ENCODE peak calls at places on chromosomes 4 and X, in six cellular contexts. B is naive thymus-derived CD8-positive, alpha-beta T cell; M is activated CD4-positive, alpha-beta T cell treated with anti-CD3 and anti-CD28 coated beads, Interleukin-2, amount 50 U/mL, for 4 hours; Z is GDM1; D is CD8-positive, alpha-beta memory T cell; C is brain microvascular endothelial cell. V is an unnamed sample.

GRCh38 chr4:61994036-61994435 is 793.9 kb downstream of the ADGRL3 start:
- DNase-seq in Z (no peak), D (no peak), M (no peak), C (peak; percentile 63), B (no peak), V (no peak)

GRCh38 chr4:8295471-8295870 is 25.9 kb downstream of the HTRA3 start:
- DNase-seq in C (no peak), Z (no peak), B (no peak), D (no peak), M (no peak), V (no peak)

GRCh38 chrX:20378291-20378920 is 111.7 kb upstream of the RPS6KA3 start:
- DNase-seq in D (no peak), B (no peak), C (peak; percentile 12), M (no peak), Z (no peak), V (no peak)

GRCh38 chrX:86051741-86052140 is 4.4 kb upstream of the CHM start:
- DNase-seq in C (no peak), M (no peak), B (no peak), D (no peak), Z (no peak), V (no peak)

GRCh38 chr4:153084939-153085630 is 119.2 kb upstream of the TRIM2 start:
- DNase-seq in M (peak; percentile 90), Z (peak; percentile 59), C (peak; percentile 67), D (peak; percentile 59), B (peak; percentile 79), V (peak; percentile 80)

GRCh38 chr4:146943691-146944375 is 1.8 kb downstream of the TTC29 start:
- DNase-seq in M (no peak), D (no peak), C (peak; percentile 79), B (peak; percentile 6), Z (no peak), V (peak; percentile 53)

GRCh38 chrX:78476701-78477100 is 149.3 kb upstream of the CYSLTR1 start:
- DNase-seq in Z (no peak), C (no peak), D (no peak), B (no peak), M (no peak), V (no peak)

GRCh38 chrX:3415011-3415410 is 68.6 kb upstream of the MXRA5 start:
- DNase-seq in B (no peak), M (no peak), D (no peak), Z (no peak), C (no peak), V (no peak)

GRCh38 chrX:154748712-154749339 is 2.1 kb downstream of the GAB3 start:
- DNase-seq in B (peak; percentile 72), D (peak; percentile 63), Z (peak; percentile 73), M (peak; percentile 26), C (peak; percentile 47), V (peak; percentile 60)

GRCh38 chr4:55255171-55255570 is 90.9 kb upstream of the SRD5A3 start:
- DNase-seq in D (no peak), M (no peak), C (peak; percentile 86), Z (no peak), B (no peak), V (peak; percentile 80)

GRCh38 chrX:118523920-118524319 is 28.3 kb downstream of the DOCK11 start:
- DNase-seq in M (peak; percentile 14), C (no peak), Z (no peak), D (peak; percentile 58), B (peak; percentile 67), V (no peak)

GRCh38 chrX:121642415-121642814 is 595.0 kb downstream of the GLUD2 start:
- DNase-seq in M (no peak), B (no peak), C (no peak), Z (no peak), D (no peak), V (no peak)

GRCh38 chrX:97895751-97896150 is 1012.0 kb downstream of the RPA4 start:
- DNase-seq in B (no peak), M (no peak), D (no peak), Z (no peak), C (no peak), V (no peak)

GRCh38 chr4:89242864-89243740 is 64.5 kb downstream of the GPRIN3 start:
- DNase-seq in Z (no peak), M (no peak), D (peak; percentile 55), C (no peak), B (peak; percentile 65), V (no peak)

GRCh38 chrX:9747644-9748043 is 18.0 kb downstream of the GPR143 start:
- DNase-seq in Z (no peak), C (no peak), B (no peak), D (no peak), M (no peak), V (no peak)

GRCh38 chrX:96394566-96394965 is 290.1 kb upstream of the DIAPH2 start:
- DNase-seq in Z (no peak), C (peak; percentile 26), M (no peak), D (no peak), B (no peak), V (peak; percentile 16)

GRCh38 chr4:83536649-83537352 is 893 bp downstream of the GPAT3 start:
- DNase-seq in Z (no peak), B (peak; percentile 1), M (no peak), D (no peak), C (no peak), V (no peak)

GRCh38 chr4:159041058-159042034 is 61.5 kb upstream of the RAPGEF2 start:
- DNase-seq in B (no peak), Z (no peak), D (no peak), C (no peak), M (no peak), V (no peak)

GRCh38 chrX:129984196-129984962 is 1.9 kb downstream of the BCORL1 start:
- DNase-seq in B (peak; percentile 36), D (peak; percentile 24), M (no peak), Z (no peak), C (no peak), V (no peak)

GRCh38 chrX:153878969-153879653 is 6.9 kb downstream of the L1CAM start:
- DNase-seq in B (no peak), M (no peak), Z (no peak), D (no peak), C (no peak), V (peak; percentile 96)

GRCh38 chrX:67544871-67545771 is 1.3 kb downstream of the AR start:
- DNase-seq in C (peak; percentile 18), D (no peak), Z (no peak), B (no peak), M (no peak), V (peak; percentile 58)

GRCh38 chrX:105975382-105975781 is 63.1 kb downstream of the SERPINA7 start:
- DNase-seq in D (no peak), Z (no peak), C (no peak), M (no peak), B (no peak), V (peak; percentile 22)